ENCODE peak calls at places on chromosome 2, in five cellular contexts. One of them, this sample, is unnamed. For H3K4me1, the result is how much of the 10 kb centered on the place peaks cover.

GRCh38 chr2:207148025-207148424 is 17.7 kb downstream of the KLF7 start:
- DNase-seq in psoas muscle: no peak
- DNase-seq in body of pancreas: no peak
- DNase-seq in spleen: no peak
- DNase-seq in transverse colon: no peak
- DNase-seq in this sample: no peak

GRCh38 chr2:39570614-39571013 is 95.1 kb upstream of the TMEM178A start:
- DNase-seq in body of pancreas: no peak
- DNase-seq in spleen: no peak
- DNase-seq in psoas muscle: no peak
- DNase-seq in transverse colon: no peak
- DNase-seq in this sample: no peak

GRCh38 chr2:111185496-111186022 is 64.8 kb downstream of the BCL2L11 start:
- DNase-seq in spleen: no peak
- DNase-seq in psoas muscle: peak
- DNase-seq in transverse colon: peak
- DNase-seq in body of pancreas: peak
- DNase-seq in this sample: peak

GRCh38 chr2:76009484-76009883 is 298.8 kb upstream of the GCFC2 start:
- DNase-seq in spleen: no peak
- DNase-seq in body of pancreas: no peak
- DNase-seq in transverse colon: no peak
- DNase-seq in psoas muscle: no peak
- DNase-seq in this sample: no peak

GRCh38 chr2:7759898-7760297 is 842.7 kb downstream of the RNF144A start:
- DNase-seq in psoas muscle: no peak
- DNase-seq in transverse colon: no peak
- DNase-seq in body of pancreas: no peak
- DNase-seq in spleen: no peak
- DNase-seq in this sample: no peak

GRCh38 chr2:150487537-150488429 is at the start of gene RND3:
- DNase-seq in transverse colon: peak
- DNase-seq in body of pancreas: peak
- DNase-seq in psoas muscle: peak
- DNase-seq in spleen: peak
- DNase-seq in this sample: peak

GRCh38 chr2:182652326-182652725 is 63.7 kb upstream of the DNAJC10 start:
- DNase-seq in psoas muscle: no peak
- DNase-seq in transverse colon: no peak
- DNase-seq in body of pancreas: no peak
- DNase-seq in spleen: no peak
- DNase-seq in this sample: no peak

GRCh38 chr2:48328972-48329723 is 200.8 kb upstream of the STON1 start:
- DNase-seq in spleen: no peak
- DNase-seq in transverse colon: no peak
- DNase-seq in psoas muscle: no peak
- DNase-seq in body of pancreas: no peak
- DNase-seq in this sample: no peak

GRCh38 chr2:1972428-1972827 is 228.1 kb upstream of the PXDN start:
- DNase-seq in spleen: no peak
- DNase-seq in transverse colon: no peak
- DNase-seq in body of pancreas: no peak
- DNase-seq in psoas muscle: no peak
- DNase-seq in this sample: no peak

GRCh38 chr2:705971-706511 is 28.8 kb upstream of the TMEM18 start:
- DNase-seq in spleen: no peak
- DNase-seq in transverse colon: no peak
- DNase-seq in body of pancreas: no peak
- DNase-seq in psoas muscle: no peak
- DNase-seq in this sample: no peak

GRCh38 chr2:37585982-37586621 is 85.3 kb downstream of the CDC42EP3 start:
- DNase-seq in body of pancreas: no peak
- DNase-seq in spleen: no peak
- DNase-seq in transverse colon: peak
- DNase-seq in psoas muscle: peak
- DNase-seq in this sample: no peak

GRCh38 chr2:196441527-196441926 is 198.0 kb upstream of the CCDC150 start:
- DNase-seq in spleen: no peak
- DNase-seq in transverse colon: no peak
- DNase-seq in psoas muscle: no peak
- DNase-seq in body of pancreas: no peak
- DNase-seq in this sample: no peak

GRCh38 chr2:236947896-236948295 is 137.8 kb upstream of the COPS8 start:
- DNase-seq in body of pancreas: no peak
- DNase-seq in spleen: peak
- DNase-seq in psoas muscle: no peak
- DNase-seq in transverse colon: no peak
- DNase-seq in this sample: no peak

GRCh38 chr2:219736196-219736595 is 108.8 kb downstream of the SLC4A3 start:
- DNase-seq in spleen: no peak
- DNase-seq in transverse colon: no peak
- DNase-seq in psoas muscle: no peak
- DNase-seq in body of pancreas: no peak
- DNase-seq in this sample: peak

GRCh38 chr2:100580474-100581264 is 17.9 kb downstream of the PDCL3 start:
- DNase-seq in body of pancreas: no peak
- DNase-seq in spleen: peak
- DNase-seq in transverse colon: peak
- DNase-seq in psoas muscle: no peak
- DNase-seq in this sample: no peak

GRCh38 chr2:207944334-207944733 is 81.0 kb downstream of the PLEKHM3 start:
- DNase-seq in body of pancreas: no peak
- DNase-seq in psoas muscle: no peak
- DNase-seq in transverse colon: no peak
- DNase-seq in spleen: no peak
- DNase-seq in this sample: no peak

GRCh38 chr2:217539126-217539525 is 463.7 kb downstream of the TNS1 start:
- DNase-seq in body of pancreas: no peak
- DNase-seq in psoas muscle: no peak
- DNase-seq in spleen: no peak
- DNase-seq in transverse colon: no peak
- DNase-seq in this sample: no peak

GRCh38 chr2:11155326-11156059 is at the start of gene SLC66A3:
- DNase-seq in body of pancreas: no peak
- DNase-seq in transverse colon: no peak
- DNase-seq in spleen: peak
- DNase-seq in psoas muscle: no peak
- DNase-seq in this sample: no peak

GRCh38 chr2:213001285-213001910 is 150.0 kb downstream of the IKZF2 start:
- DNase-seq in spleen: no peak
- DNase-seq in body of pancreas: no peak
- DNase-seq in transverse colon: no peak
- DNase-seq in psoas muscle: no peak
- DNase-seq in this sample: no peak

GRCh38 chr2:73131807-73132206 is 19.1 kb upstream of the RAB11FIP5 start:
- DNase-seq in transverse colon: no peak
- DNase-seq in psoas muscle: no peak
- DNase-seq in body of pancreas: no peak
- DNase-seq in spleen: no peak
- DNase-seq in this sample: no peak

GRCh38 chr2:8574196-8575010 is 107.5 kb upstream of the ID2 start:
- DNase-seq in body of pancreas: peak
- DNase-seq in transverse colon: no peak
- DNase-seq in spleen: peak
- DNase-seq in psoas muscle: no peak
- DNase-seq in this sample: peak

GRCh38 chr2:85811850-85812735 is 58.3 kb downstream of the ATOH8 start:
- DNase-seq in spleen: no peak
- DNase-seq in psoas muscle: no peak
- DNase-seq in body of pancreas: no peak
- DNase-seq in transverse colon: no peak
- DNase-seq in this sample: no peak

GRCh38 chr2:33616873-33617272 is 17.8 kb upstream of the FAM98A start:
- DNase-seq in spleen: no peak
- DNase-seq in transverse colon: no peak
- DNase-seq in body of pancreas: no peak
- DNase-seq in psoas muscle: no peak
- DNase-seq in this sample: no peak

GRCh38 chr2:178204987-178205386 is 10.7 kb downstream of the OSBPL6 start:
- DNase-seq in body of pancreas: no peak
- DNase-seq in spleen: no peak
- DNase-seq in psoas muscle: no peak
- DNase-seq in transverse colon: no peak
- DNase-seq in this sample: no peak

GRCh38 chr2:239440511-239440959 is 39.7 kb upstream of the HDAC4 start:
- DNase-seq in psoas muscle: no peak
- DNase-seq in transverse colon: no peak
- DNase-seq in spleen: no peak
- DNase-seq in body of pancreas: no peak
- DNase-seq in this sample: no peak

GRCh38 chr2:171985076-171985475 is 14.7 kb upstream of the METAP1D start:
- DNase-seq in body of pancreas: no peak
- DNase-seq in transverse colon: no peak
- DNase-seq in spleen: no peak
- DNase-seq in psoas muscle: no peak
- DNase-seq in this sample: no peak

GRCh38 chr2:158745067-158745865 is 49.9 kb upstream of the DAPL1 start:
- DNase-seq in spleen: no peak
- DNase-seq in transverse colon: peak
- DNase-seq in psoas muscle: no peak
- DNase-seq in body of pancreas: peak
- DNase-seq in this sample: no peak

GRCh38 chr2:56123538-56123937 is 60.3 kb upstream of the CCDC85A start:
- DNase-seq in body of pancreas: no peak
- DNase-seq in transverse colon: no peak
- DNase-seq in psoas muscle: no peak
- DNase-seq in spleen: no peak
- DNase-seq in this sample: no peak
- H3K4me1 ChIP-seq in body of pancreas: under half
- H3K4me1 ChIP-seq in transverse colon: under half
- H3K4me1 ChIP-seq in psoas muscle: under half
- H3K4me1 ChIP-seq in spleen: under half
- H3K4me1 ChIP-seq in this sample: under half

DNA sequence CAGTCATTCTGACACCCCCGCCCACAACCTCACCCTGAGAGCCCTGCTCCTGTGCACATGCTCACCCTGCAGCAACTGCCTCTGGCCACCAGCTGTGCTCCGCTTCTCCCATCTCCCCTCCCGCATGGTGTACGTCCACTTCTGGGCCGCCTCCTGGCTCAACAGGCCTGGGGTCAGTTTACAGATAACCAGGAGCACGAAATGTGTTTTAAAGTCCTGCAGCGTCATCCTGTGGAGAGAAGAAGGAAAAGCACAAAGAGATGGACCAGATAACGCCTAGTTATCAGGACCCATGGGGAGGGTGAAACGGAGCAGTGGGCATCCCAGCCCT is 24.3 kb downstream of the CAPN14 start:
- DNase-seq in transverse colon: no peak
- DNase-seq in body of pancreas: no peak
- DNase-seq in spleen: no peak
- DNase-seq in psoas muscle: no peak
- DNase-seq in this sample: no peak
- TF ChIP-seq CTCF in transverse colon: no peak
- TF ChIP-seq CTCF in body of pancreas: no peak
- TF ChIP-seq CTCF in spleen: no peak
- TF ChIP-seq CTCF in psoas muscle: no peak
- TF ChIP-seq CTCF in this sample: no peak

DNA sequence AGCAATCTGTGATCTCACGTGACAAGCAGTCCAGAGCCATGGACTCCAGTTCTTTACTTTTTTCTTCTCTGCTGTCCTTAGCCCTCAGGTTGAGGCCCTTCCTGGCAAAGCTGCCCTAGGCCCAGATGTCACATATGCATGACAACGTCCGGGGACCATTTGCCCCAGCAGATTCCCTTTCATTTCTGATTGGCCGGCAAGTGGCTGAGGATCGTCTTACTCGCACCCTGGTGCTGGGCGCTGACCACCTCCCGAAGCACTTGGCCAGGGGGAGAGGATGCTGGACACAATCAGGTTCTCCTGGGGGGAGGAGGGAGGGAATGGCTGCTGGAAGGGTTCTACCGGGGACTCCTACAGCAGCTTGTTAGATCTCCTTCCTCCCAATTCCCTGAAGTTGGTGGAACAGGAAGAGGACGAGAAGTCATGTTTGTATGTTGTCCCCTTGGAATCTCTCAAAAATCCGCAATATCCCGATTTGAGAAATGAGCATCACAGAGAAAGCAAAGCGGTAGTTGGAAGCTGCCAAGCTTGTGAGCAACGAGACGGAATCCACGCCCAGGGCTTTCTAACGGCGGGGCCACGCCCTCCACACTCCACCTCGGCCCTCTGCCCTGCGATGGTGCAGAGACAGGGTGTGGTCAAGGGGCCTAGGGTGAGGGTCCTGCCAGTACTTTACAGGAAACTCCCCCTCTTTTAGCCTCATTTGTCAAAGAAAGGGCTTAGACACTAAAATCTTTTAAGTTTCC is 61.8 kb upstream of the YWHAQ start:
- DNase-seq in transverse colon: peak
- DNase-seq in psoas muscle: peak
- DNase-seq in spleen: no peak
- DNase-seq in body of pancreas: no peak
- DNase-seq in this sample: no peak
- H3K4me3 ChIP-seq in transverse colon: no peak
- H3K4me3 ChIP-seq in psoas muscle: peak
- H3K4me3 ChIP-seq in spleen: no peak
- H3K4me3 ChIP-seq in body of pancreas: no peak
- H3K4me3 ChIP-seq in this sample: no peak

DNA sequence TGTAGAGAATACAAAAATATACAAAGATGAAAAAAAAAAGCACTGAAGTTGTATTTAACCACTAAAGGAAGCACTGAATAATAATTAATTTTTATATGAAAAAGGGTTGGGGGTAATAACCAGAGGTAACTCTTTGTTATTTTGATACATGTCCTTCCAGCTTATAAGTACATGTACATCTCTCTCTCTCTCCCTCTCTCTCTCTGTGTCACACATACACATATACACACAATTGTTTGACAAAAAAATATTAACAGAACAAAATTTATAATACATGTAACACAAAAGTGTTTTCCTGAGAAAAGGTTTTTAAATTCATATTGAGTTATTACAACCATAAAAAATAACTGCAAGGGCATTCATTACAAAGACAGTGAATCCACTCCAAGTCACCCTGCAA is 4.6 kb downstream of the WIPF1 start:
- DNase-seq in psoas muscle: no peak
- DNase-seq in spleen: no peak
- DNase-seq in transverse colon: no peak
- DNase-seq in body of pancreas: no peak
- DNase-seq in this sample: no peak
- H3K4me1 ChIP-seq in psoas muscle: under half
- H3K4me1 ChIP-seq in spleen: half or more
- H3K4me1 ChIP-seq in transverse colon: under half
- H3K4me1 ChIP-seq in body of pancreas: under half
- H3K4me1 ChIP-seq in this sample: under half